ENCODE peak calls at places on chromosomes 6 and 20, in five cellular contexts. N is GM12865; W is Panc1; O is stimulated activated CD8-positive, alpha-beta memory T cell treated with anti-CD3 and anti-CD28 coated beads, Interleukin-15, amount 100 ng/mL, for 24 hours; K is NCI-H2081. I is an unnamed sample.

GRCh38 chr20:63498950-63499332 is at the start of gene EEF1A2:
- DNase-seq in K (no peak), N (no peak), O (no peak), W (no peak), I (no peak)

GRCh38 chr6:6131492-6132109 is 124.9 kb upstream of the NRN1 start:
- DNase-seq in K (no peak), O (no peak), W (no peak), N (peak; percentile 69), I (no peak)

GRCh38 chr6:85449818-85450577 is at the start of gene NT5E:
- DNase-seq in N (peak; percentile 87), W (no peak), K (peak; percentile 3), O (peak; percentile 34), I (no peak)

GRCh38 chr6:154302111-154302752 is 54.4 kb downstream of the IPCEF1 start:
- DNase-seq in O (no peak), K (no peak), W (no peak), N (peak; percentile 87), I (no peak)

GRCh38 chr6:117167520-117168271 is 97.7 kb upstream of the VGLL2 start:
- DNase-seq in W (no peak), O (no peak), K (no peak), N (no peak), I (no peak)

GRCh38 chr20:38805502-38805957 is at the start of gene PPP1R16B:
- DNase-seq in N (peak; percentile 86), K (no peak), O (peak; percentile 64), W (no peak), I (no peak)

GRCh38 chr6:81228912-81229540 is 523.5 kb downstream of the TENT5A start:
- DNase-seq in K (no peak), N (no peak), W (no peak), O (no peak), I (no peak)

GRCh38 chr20:49545572-49545971 is 22.4 kb downstream of the PTGIS start:
- DNase-seq in K (no peak), O (no peak), N (no peak), W (no peak), I (no peak)

GRCh38 chr20:17430515-17430914 is 100.7 kb downstream of the BFSP1 start:
- DNase-seq in W (no peak), N (no peak), K (peak; percentile 88), O (no peak), I (no peak)

GRCh38 chr6:167073679-167074274 is 49.1 kb upstream of the CCR6 start:
- DNase-seq in K (no peak), N (no peak), O (no peak), W (no peak), I (no peak)

GRCh38 chr20:34089655-34090324 is 22.3 kb downstream of the EIF2S2 start:
- DNase-seq in N (no peak), K (no peak), W (no peak), O (no peak), I (peak; percentile 83)

GRCh38 chr20:24914388-24915241 is 34.5 kb upstream of the CST7 start:
- DNase-seq in O (no peak), K (no peak), N (no peak), W (no peak), I (no peak)

GRCh38 chr6:88360203-88360797 is 194.2 kb upstream of the CNR1 start:
- DNase-seq in O (no peak), N (no peak), W (no peak), K (no peak), I (no peak)

GRCh38 chr20:44465001-44465560 is 10.6 kb upstream of the TTPAL start:
- DNase-seq in K (no peak), N (no peak), W (no peak), O (no peak), I (no peak)

GRCh38 chr20:327041-327945 is 1.9 kb downstream of the SOX12 start:
- DNase-seq in K (peak; percentile 93), O (peak; percentile 48), W (no peak), N (peak; percentile 94), I (peak; percentile 86)

GRCh38 chr6:157194643-157195042 is 128.7 kb downstream of the TMEM242 start:
- DNase-seq in O (no peak), W (no peak), N (no peak), K (no peak), I (no peak)

GRCh38 chr6:14396826-14397517 is 279.4 kb downstream of the CD83 start:
- DNase-seq in W (no peak), K (no peak), O (no peak), N (peak; percentile 28), I (no peak)

GRCh38 chr6:10589429-10589727 is 68.2 kb downstream of the GCNT2 start:
- DNase-seq in K (no peak), W (no peak), O (no peak), N (no peak), I (no peak)

GRCh38 chr20:34579936-34580587 is 21.5 kb downstream of the MAP1LC3A start:
- DNase-seq in N (peak; percentile 78), O (no peak), W (no peak), K (no peak), I (no peak)

GRCh38 chr6:158684745-158685355 is 35.0 kb downstream of the SYTL3 start:
- DNase-seq in W (no peak), N (no peak), K (no peak), O (no peak), I (no peak)

GRCh38 chr20:48238326-48238725 is 453.0 kb upstream of the SULF2 start:
- DNase-seq in W (no peak), K (no peak), N (no peak), O (no peak), I (no peak)

GRCh38 chr6:114830515-114830914 is 487.7 kb upstream of the HS3ST5 start:
- DNase-seq in K (no peak), N (no peak), O (no peak), W (no peak), I (no peak)

GRCh38 chr20:54680872-54681297 is 205.5 kb downstream of the DOK5 start:
- DNase-seq in N (peak; percentile 42), K (peak; percentile 44), W (no peak), O (no peak), I (no peak)

GRCh38 chr6:48423640-48424365 is 312.8 kb upstream of the PTCHD4 start:
- DNase-seq in K (no peak), O (no peak), W (no peak), N (no peak), I (no peak)

GRCh38 chr20:11569163-11569562 is 348.5 kb upstream of the BTBD3 start:
- DNase-seq in N (no peak), O (no peak), W (no peak), K (no peak), I (peak; percentile 59)

GRCh38 chr20:56967916-56968315 is 298.5 kb downstream of the BMP7 start:
- DNase-seq in W (no peak), K (no peak), O (no peak), N (no peak), I (no peak)

GRCh38 chr6:33761922-33762629 is 15.4 kb upstream of the IP6K3 start:
- DNase-seq in O (no peak), W (no peak), K (peak; percentile 6), N (peak; percentile 66), I (no peak)

GRCh38 chr6:16741112-16742016 is 19.9 kb downstream of the ATXN1 start:
- DNase-seq in N (peak; percentile 46), O (no peak), W (no peak), K (no peak), I (no peak)

GRCh38 chr6:107600936-107601335 is 111.0 kb downstream of the SOBP start:
- DNase-seq in K (no peak), W (no peak), O (no peak), N (no peak), I (no peak)

GRCh38 chr6:15247750-15248450 is 2.0 kb downstream of the JARID2 start:
- DNase-seq in K (peak; percentile 57), O (peak; percentile 37), W (no peak), N (peak; percentile 53), I (no peak)

GRCh38 chr6:17519120-17519519 is 81.0 kb upstream of the FAM8A1 start:
- DNase-seq in O (no peak), N (no peak), W (no peak), K (no peak), I (no peak)

GRCh38 chr20:19817017-19817416 is 59.0 kb downstream of the RIN2 start:
- DNase-seq in O (no peak), K (no peak), N (no peak), W (no peak), I (no peak)

GRCh38 chr6:157550114-157550989 is 169.4 kb downstream of the ZDHHC14 start:
- DNase-seq in N (peak; percentile 80), K (no peak), W (no peak), O (no peak), I (no peak)

GRCh38 chr6:6323352-6323751 is 2.9 kb upstream of the F13A1 start:
- DNase-seq in K (no peak), N (no peak), O (no peak), W (no peak), I (no peak)

GRCh38 chr20:889932-890463 is 26.1 kb downstream of the ANGPT4 start:
- DNase-seq in O (no peak), K (no peak), N (no peak), W (no peak), I (no peak)

GRCh38 chr6:164396071-164397047 is 913.0 kb downstream of the C6orf118 start:
- DNase-seq in W (no peak), O (no peak), K (no peak), N (no peak), I (no peak)

GRCh38 chr6:128822271-128822670 is 60.7 kb upstream of the LAMA2 start:
- DNase-seq in W (no peak), K (no peak), N (no peak), O (no peak), I (no peak)

I was measured in NCI-H446 treated with DMSO at 0.1 percent for 48 hours.